ENCODE peak calls at places on chromosomes 12 and 14, in seven cellular contexts. D is ACHN; V is esophagus squamous epithelium; K is NCI-H1694 treated with DMSO at 0.1 percent for 48 hours; H is lower leg skin; M is stimulated activated CD8-positive, alpha-beta memory T cell treated with anti-CD3 and anti-CD28 coated beads, Interleukin-15, amount 100 ng/mL, for 1 hour; R is iPS-NIHi11. O is an unnamed sample.

GRCh38 chr12:45216297-45216982 is 545 bp downstream of the ANO6 start:
- DNase-seq in D (peak; percentile 66), V (no peak), K (no peak), H (peak; percentile 42), M (peak; percentile 10), R (peak; percentile 66), O (peak; percentile 79)

GRCh38 chr14:68862954-68863594 is 70.2 kb upstream of the ZFP36L1 start:
- DNase-seq in D (peak; percentile 83), V (no peak), K (peak; percentile 86), H (peak; percentile 73), M (peak; percentile 62), R (peak; percentile 89), O (no peak)

GRCh38 chr12:92556622-92557421 is 146.0 kb upstream of the PLEKHG7 start:
- DNase-seq in D (no peak), V (no peak), K (no peak), H (no peak), M (no peak), R (no peak), O (no peak)

GRCh38 chr12:40435251-40435650 is 210.5 kb downstream of the LRRK2 start:
- DNase-seq in D (no peak), V (no peak), K (no peak), H (no peak), M (no peak), R (no peak), O (no peak)

GRCh38 chr14:29898470-29898869 is 29.2 kb downstream of the PRKD1 start:
- DNase-seq in D (no peak), V (no peak), K (no peak), H (no peak), M (no peak), R (no peak), O (no peak)

GRCh38 chr12:26028953-26029740 is 70.7 kb downstream of the RASSF8 start:
- DNase-seq in D (peak; percentile 75), V (no peak), K (peak; percentile 23), H (no peak), M (no peak), R (peak; percentile 37), O (no peak)

GRCh38 chr12:85280138-85280983 is at the start of gene ALX1:
- DNase-seq in D (peak; percentile 79), V (no peak), K (no peak), H (no peak), M (no peak), R (peak; percentile 65), O (no peak)

GRCh38 chr14:75418779-75419768 is 8.7 kb upstream of the JDP2 start:
- DNase-seq in D (peak; percentile 33), V (no peak), K (no peak), H (no peak), M (no peak), R (peak; percentile 86), O (peak; percentile 61)

GRCh38 chr14:103721334-103722120 is 5.9 kb downstream of the ZFYVE21 start:
- DNase-seq in D (no peak), V (no peak), K (no peak), H (no peak), M (no peak), R (no peak), O (no peak)

GRCh38 chr12:4991801-4992200 is 51.9 kb upstream of the KCNA5 start:
- DNase-seq in D (no peak), V (no peak), K (no peak), H (no peak), M (no peak), R (no peak), O (no peak)

GRCh38 chr14:87935895-87936294 is 57.1 kb downstream of the GALC start:
- DNase-seq in D (no peak), V (no peak), K (no peak), H (no peak), M (no peak), R (no peak), O (no peak)

GRCh38 chr12:79344855-79345840 is 345.6 kb downstream of the PAWR start:
- DNase-seq in D (peak; percentile 72), V (no peak), K (peak; percentile 80), H (no peak), M (no peak), R (peak; percentile 62), O (no peak)

GRCh38 chr12:124524231-124524925 is 43.0 kb downstream of the NCOR2 start:
- DNase-seq in D (peak; percentile 48), V (no peak), K (no peak), H (no peak), M (no peak), R (no peak), O (no peak)

GRCh38 chr14:39417014-39417413 is 15.2 kb downstream of the FBXO33 start:
- DNase-seq in D (peak; percentile 19), V (no peak), K (no peak), H (no peak), M (no peak), R (no peak), O (no peak)